ENCODE peak calls at places on chromosomes 4 and X, in ten cellular contexts. Y, H, W, P, S, J, E, I, N and M are unnamed samples.

GRCh38 chr4:187908079-187908501 is 87.5 kb upstream of the ZFP42 start:
- DNase-seq in Y (no peak), H (peak; percentile 11), W (no peak), P (no peak), S (no peak), J (no peak), E (no peak), I (no peak), N (no peak), M (peak; percentile 20)

GRCh38 chr4:173124209-173124865 is 44.3 kb upstream of the GALNT7 start:
- DNase-seq in Y (no peak), H (no peak), W (no peak), P (no peak), S (no peak), J (no peak), E (no peak), I (no peak), N (no peak), M (no peak)

GRCh38 chrX:1465261-1466231 is 12.8 kb upstream of the ASMTL start:
- DNase-seq in Y (no peak), H (no peak), W (no peak), P (no peak), S (no peak), J (no peak), E (no peak), I (no peak), N (no peak), M (no peak)

GRCh38 chrX:118221257-118221656 is 104.6 kb upstream of the KLHL13 start:
- DNase-seq in Y (peak; percentile 37), H (no peak), W (peak; percentile 30), P (no peak), S (no peak), J (no peak), E (no peak), I (no peak), N (no peak), M (no peak)

GRCh38 chr4:117324851-117325491 is 239.6 kb upstream of the TRAM1L1 start:
- DNase-seq in Y (no peak), H (no peak), W (no peak), P (no peak), S (no peak), J (no peak), E (no peak), I (peak; percentile 36), N (peak; percentile 9), M (peak; percentile 2)

GRCh38 chr4:122787940-122788339 is 38.7 kb upstream of the FGF2 start:
- DNase-seq in Y (no peak), H (no peak), W (no peak), P (no peak), S (no peak), J (no peak), E (no peak), I (no peak), N (no peak), M (no peak)

GRCh38 chr4:155025762-155026457 is 182.5 kb upstream of the NPY2R start:
- DNase-seq in Y (peak; percentile 85), H (peak; percentile 70), W (no peak), P (peak; percentile 54), S (no peak), J (peak; percentile 86), E (peak; percentile 95), I (no peak), N (peak; percentile 76), M (peak; percentile 51)

GRCh38 chr4:148015058-148015457 is 283.2 kb downstream of the ARHGAP10 start:
- DNase-seq in Y (peak; percentile 26), H (no peak), W (no peak), P (no peak), S (no peak), J (no peak), E (no peak), I (no peak), N (no peak), M (no peak)

GRCh38 chr4:52996261-52997131 is 134.4 kb downstream of the RASL11B start:
- DNase-seq in Y (peak; percentile 89), H (no peak), W (peak; percentile 71), P (no peak), S (no peak), J (no peak), E (no peak), I (no peak), N (peak; percentile 44), M (peak; percentile 82)

GRCh38 chr4:142840516-142841123 is 5.5 kb downstream of the INPP4B start:
- DNase-seq in Y (peak; percentile 62), H (peak; percentile 44), W (peak; percentile 21), P (peak; percentile 43), S (peak; percentile 14), J (peak; percentile 51), E (peak; percentile 60), I (no peak), N (peak; percentile 56), M (peak; percentile 75)

GRCh38 chr4:6917445-6918241 is 8.0 kb downstream of the TBC1D14 start:
- DNase-seq in Y (peak; percentile 55), H (peak; percentile 84), W (peak; percentile 56), P (no peak), S (peak; percentile 56), J (peak; percentile 62), E (peak; percentile 64), I (peak; percentile 92), N (peak; percentile 92), M (no peak)

GRCh38 chr4:3781997-3782930 is 16.1 kb downstream of the ADRA2C start:
- DNase-seq in Y (no peak), H (no peak), W (no peak), P (no peak), S (no peak), J (no peak), E (no peak), I (no peak), N (peak; percentile 52), M (no peak)

GRCh38 chr4:186904104-186904503 is 180.4 kb upstream of the FAT1 start:
- DNase-seq in Y (peak; percentile 29), H (peak; percentile 76), W (no peak), P (no peak), S (no peak), J (no peak), E (no peak), I (peak; percentile 73), N (peak; percentile 16), M (peak; percentile 90)

GRCh38 chrX:2463973-2464676 is 36.7 kb downstream of the DHRSX start:
- DNase-seq in Y (no peak), H (peak; percentile 99), W (no peak), P (no peak), S (peak; percentile 65), J (peak; percentile 49), E (peak; percentile 75), I (no peak), N (no peak), M (no peak)

GRCh38 chrX:19795289-19795688 is 92.1 kb downstream of the SH3KBP1 start:
- DNase-seq in Y (no peak), H (no peak), W (no peak), P (no peak), S (no peak), J (no peak), E (no peak), I (no peak), N (no peak), M (no peak)

GRCh38 chr4:25955705-25956104 is 41.7 kb downstream of the SMIM20 start:
- DNase-seq in Y (no peak), H (no peak), W (no peak), P (no peak), S (no peak), J (no peak), E (no peak), I (no peak), N (no peak), M (no peak)
- H3K4me2 ChIP-seq in Y (no peak overlapping the region), H (no peak overlapping the region), W (no peak overlapping the region), P (no peak overlapping the region), S (no peak overlapping the region), J (no peak overlapping the region), E (no peak overlapping the region), I (no peak overlapping the region), N (no peak overlapping the region), M (no peak overlapping the region)

DNA sequence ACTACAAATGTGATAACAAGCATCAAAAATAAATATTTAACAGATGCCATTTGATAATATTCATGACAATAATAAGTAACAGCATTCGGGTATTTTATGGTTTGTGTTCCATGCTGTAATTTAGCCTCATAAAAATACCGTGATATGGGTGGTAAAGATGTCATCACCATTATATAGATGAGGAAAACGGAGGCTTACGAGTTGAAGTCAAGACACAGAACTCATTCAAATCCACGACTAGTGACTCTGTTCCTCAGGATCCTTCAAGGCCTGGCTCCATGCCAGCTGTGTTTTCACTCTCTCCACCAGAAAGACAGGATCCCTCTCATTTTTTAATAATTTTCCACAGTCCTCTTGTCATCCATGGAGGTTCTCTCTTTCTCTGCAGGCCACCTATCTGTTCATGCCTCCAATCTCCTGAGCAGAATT is 94.5 kb downstream of the APBB2 start:
- DNase-seq in Y (no peak), H (no peak), W (no peak), P (no peak), S (no peak), J (no peak), E (no peak), I (no peak), N (no peak), M (no peak)
- H3K4me3 ChIP-seq in Y (no peak overlapping the region), H (no peak overlapping the region), W (no peak overlapping the region), P (no peak overlapping the region), S (no peak overlapping the region), J (no peak overlapping the region), E (no peak overlapping the region), I (no peak overlapping the region), N (no peak overlapping the region), M (no peak overlapping the region)

DNA sequence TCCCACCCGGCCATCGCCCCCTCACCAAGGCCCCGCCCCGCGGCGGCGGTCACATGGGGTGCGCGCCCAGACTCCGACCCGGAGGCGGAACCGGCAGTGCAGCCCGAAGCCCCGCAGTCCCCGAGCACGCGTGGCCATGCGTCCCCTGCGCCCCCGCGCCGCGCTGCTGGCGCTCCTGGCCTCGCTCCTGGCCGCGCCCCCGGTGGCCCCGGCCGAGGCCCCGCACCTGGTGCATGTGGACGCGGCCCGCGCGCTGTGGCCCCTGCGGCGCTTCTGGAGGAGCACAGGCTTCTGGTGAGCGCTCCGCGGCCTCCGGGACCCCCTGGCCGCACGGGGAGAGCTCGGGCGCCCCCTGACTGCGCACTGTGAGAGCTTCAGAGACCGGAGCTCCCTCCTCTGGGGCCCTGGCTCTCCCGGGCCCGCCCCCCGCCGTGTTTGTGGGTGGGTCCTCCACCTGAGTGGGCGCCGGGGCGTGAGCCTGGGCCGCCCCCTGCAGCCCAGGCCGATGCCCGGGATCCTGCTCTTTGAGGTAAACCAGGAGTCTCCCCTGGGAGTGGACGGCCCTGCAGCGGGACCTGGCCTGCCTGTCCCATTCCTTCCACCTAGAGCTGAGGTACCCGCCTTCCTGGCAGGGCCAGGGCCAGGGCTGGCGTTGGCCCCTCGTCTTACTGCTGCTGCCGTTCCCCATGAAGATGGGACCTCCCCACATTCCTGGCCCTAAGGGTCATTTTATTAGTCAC is at the start of gene IDUA:
- DNase-seq in Y (peak; percentile 75), H (peak; percentile 68), W (peak; percentile 97), P (no peak), S (peak; percentile 90), J (peak; percentile 77), E (peak; percentile 94), I (peak; percentile 83), N (peak; percentile 90), M (peak; percentile 90)
- H3K27ac ChIP-seq in Y (peak within 1 kb of the TSS; percentile 25), H (peak within 1 kb of the TSS; percentile 99), W (peak within 1 kb of the TSS; percentile 55), P (no peak within 1 kb of the TSS), S (no peak within 1 kb of the TSS), J (no peak within 1 kb of the TSS), E (peak within 1 kb of the TSS; percentile 51), I (peak within 1 kb of the TSS; percentile 35), N (peak within 1 kb of the TSS; percentile 80), M (peak within 1 kb of the TSS; percentile 42)

DNA sequence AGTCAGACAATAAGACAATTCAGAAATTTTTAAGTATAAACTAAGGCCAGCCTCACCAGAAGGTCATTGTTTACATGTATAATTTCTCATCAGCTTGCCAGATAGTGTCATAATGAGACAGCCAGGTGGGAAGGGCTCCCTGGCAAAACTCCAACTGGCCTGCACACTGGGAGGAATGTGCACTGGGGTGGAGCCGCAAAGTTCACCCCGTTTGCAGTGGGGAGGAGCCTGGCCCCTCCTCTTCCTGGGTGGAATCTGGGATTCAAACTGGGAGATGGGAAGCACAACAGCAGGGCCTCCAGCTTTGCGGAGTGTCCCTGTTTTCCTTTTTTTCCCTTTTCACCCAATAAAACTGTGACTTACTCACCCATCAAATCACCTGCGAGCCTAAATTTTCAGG is 329.9 kb downstream of the SMARCA1 start:
- DNase-seq in Y (no peak), H (no peak), W (no peak), P (no peak), S (no peak), J (no peak), E (no peak), I (no peak), N (peak; percentile 6), M (no peak)
- H3K4me2 ChIP-seq in Y (no peak overlapping the region), H (no peak overlapping the region), W (no peak overlapping the region), P (no peak overlapping the region), S (no peak overlapping the region), J (no peak overlapping the region), E (no peak overlapping the region), I (no peak overlapping the region), N (no peak overlapping the region), M (no peak overlapping the region)